ENCODE peak calls at places on chromosomes 4 and X, in six cellular contexts. G is IMR-90, M is mesendoderm, N is mesenchymal stem cell, I is H9, F is trophoblast cell. R is an unnamed sample.

GRCh38 chrX:72158773-72159172 is 22.8 kb upstream of the PIN4 start:
- DNase-seq in M (no peak), G (no peak), F (no peak), N (no peak), I (no peak), R (no peak)

GRCh38 chr4:102431608-102431961 is 69.6 kb upstream of the NFKB1 start:
- DNase-seq in G (no peak), M (no peak), N (no peak), I (no peak), F (no peak), R (no peak)

GRCh38 chr4:4377683-4378082 is 9.2 kb upstream of the NSG1 start:
- DNase-seq in M (no peak), G (no peak), I (no peak), F (no peak), N (no peak), R (no peak)

GRCh38 chr4:89249716-89250361 is 57.8 kb downstream of the GPRIN3 start:
- DNase-seq in I (no peak), G (no peak), N (no peak), M (peak), F (no peak), R (no peak)

GRCh38 chr4:115187136-115187535 is 73.7 kb upstream of the NDST4 start:
- DNase-seq in G (no peak), I (no peak), F (no peak), M (no peak), N (no peak), R (no peak)

GRCh38 chrX:53481816-53482485 is 47.8 kb upstream of the HSD17B10 start:
- DNase-seq in I (peak), G (peak), M (peak), N (peak), F (peak), R (peak)

GRCh38 chr4:3303840-3304715 is 11.3 kb downstream of the RGS12 start:
- DNase-seq in I (no peak), F (no peak), G (no peak), N (no peak), M (no peak), R (no peak)

GRCh38 chrX:135973025-135973547 is 702 bp downstream of the MMGT1 start:
- DNase-seq in N (peak), F (peak), M (no peak), G (peak), I (no peak), R (no peak)

GRCh38 chr4:106595906-106596305 is 227.3 kb upstream of the GIMD1 start:
- DNase-seq in G (no peak), I (no peak), F (no peak), N (no peak), M (no peak), R (no peak)

GRCh38 chr4:109981936-109982335 is 69.3 kb downstream of the EGF start:
- DNase-seq in M (no peak), F (no peak), N (no peak), G (no peak), I (no peak), R (no peak)

GRCh38 chrX:150489359-150490015 is 78.9 kb upstream of the MTM1 start:
- DNase-seq in N (no peak), I (no peak), G (no peak), M (peak), F (peak), R (no peak)

GRCh38 chr4:82373816-82374740 is at the start of gene HNRNPD:
- DNase-seq in G (peak), I (peak), N (peak), M (peak), F (peak), R (peak)
- H2BK120ac ChIP-seq in G (peak), I (peak), N (peak), M (peak), F (peak), R (peak)

GRCh38 chr4:120843840-120844527 is 78.5 kb downstream of the PRDM5 start:
- DNase-seq in F (no peak), N (no peak), I (peak), M (peak), G (no peak), R (peak)
- H2BK120ac ChIP-seq in F (no peak), N (no peak), I (no peak), M (no peak), G (no peak), R (no peak)

DNA sequence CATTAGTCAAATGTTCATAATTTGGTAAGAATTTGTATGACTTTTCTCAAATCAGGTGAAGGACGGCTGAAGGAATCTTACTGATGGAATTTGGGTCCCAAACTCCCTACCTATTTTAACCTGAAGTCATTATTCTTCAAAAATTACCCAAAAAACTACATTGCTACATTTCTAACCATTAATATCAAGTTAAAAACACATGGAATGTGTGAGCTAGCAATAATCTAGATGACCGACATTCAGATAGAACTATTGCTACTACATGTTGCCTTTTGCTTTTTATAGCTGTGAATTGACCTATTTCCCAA is 25.3 kb upstream of the WWC2 start:
- DNase-seq in M (no peak), F (no peak), I (no peak), N (no peak), G (no peak), R (no peak)
- H2BK120ac ChIP-seq in M (no peak), F (no peak), I (no peak), N (no peak), G (no peak), R (no peak)

GRCh38 chrX:80331285-80331684 is 89.0 kb upstream of the TENT5D start:
- DNase-seq in I (no peak), M (no peak), G (no peak), F (no peak), N (no peak), R (no peak)
- H2BK120ac ChIP-seq in I (no peak), M (no peak), G (no peak), F (no peak), N (no peak), R (no peak)

DNA sequence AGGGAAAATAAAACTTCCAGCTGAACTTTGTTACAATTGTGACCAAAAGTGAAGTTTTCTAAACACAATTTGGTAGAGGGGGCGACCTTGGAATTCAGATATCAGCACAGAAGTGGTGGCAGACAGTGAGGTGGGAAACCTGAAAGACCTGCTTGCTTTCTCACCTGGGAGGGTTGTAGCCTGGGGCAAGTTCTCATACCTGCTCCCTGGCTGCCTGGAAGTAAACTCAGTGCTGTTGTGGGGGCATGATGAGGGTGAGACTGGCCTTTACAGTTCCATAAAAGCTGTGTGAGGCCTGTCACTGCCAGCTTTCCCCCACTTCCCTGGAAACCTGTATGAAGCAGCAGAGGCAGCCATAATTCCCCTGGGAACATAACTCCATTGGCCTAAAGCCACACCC is 1180.2 kb downstream of the FAM133A start:
- DNase-seq in M (peak), F (peak), G (no peak), N (no peak), I (no peak), R (no peak)
- H2BK120ac ChIP-seq in M (no peak), F (no peak), G (no peak), N (no peak), I (no peak), R (no peak)

DNA sequence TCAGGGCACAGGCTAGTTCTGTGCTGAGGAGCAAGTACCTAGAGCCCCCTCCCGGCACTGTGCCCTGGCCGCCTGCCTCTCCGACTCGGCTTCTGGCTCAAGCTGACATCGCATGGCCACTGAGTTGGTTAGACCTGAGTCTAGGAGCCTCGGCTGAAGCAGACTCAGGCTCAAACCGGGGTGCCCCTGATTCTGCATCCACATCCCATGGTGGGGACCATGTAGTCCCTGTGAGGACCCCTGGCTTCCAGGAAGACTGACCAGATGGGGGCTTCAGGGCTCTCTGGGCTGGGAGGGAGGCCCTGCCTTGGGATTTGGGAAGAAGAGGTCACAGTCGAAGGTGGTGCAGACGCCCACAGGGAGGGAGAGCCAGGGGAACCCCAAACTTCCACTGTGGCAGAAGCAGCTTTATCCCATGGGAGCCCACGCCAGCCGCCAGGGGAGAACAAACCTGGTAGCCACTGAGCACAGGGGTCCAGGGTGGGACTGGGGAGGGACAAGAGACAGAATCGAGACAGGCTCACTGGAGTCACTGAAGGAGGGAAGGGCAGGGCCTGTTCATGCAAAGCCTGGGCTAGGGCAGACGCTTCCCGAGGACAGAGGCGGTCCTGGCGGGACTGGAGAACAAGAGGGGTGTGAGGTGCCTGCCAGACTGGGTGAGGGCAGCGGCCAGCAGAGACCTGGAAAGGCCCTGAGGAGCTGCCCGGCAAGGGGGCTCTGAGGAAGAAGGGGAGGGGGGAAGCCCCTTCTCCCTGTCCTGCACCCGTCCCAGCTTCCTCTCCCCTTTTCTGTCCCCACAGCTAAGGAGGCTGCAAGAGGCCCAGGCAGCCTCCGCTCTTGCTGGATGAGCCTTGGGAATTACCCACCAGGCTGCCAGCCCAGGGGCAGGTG is 1.1 kb downstream of the PDE6B start:
- DNase-seq in G (no peak), N (no peak), I (peak), M (no peak), F (no peak), R (no peak)
- H2BK120ac ChIP-seq in G (no peak), N (no peak), I (no peak), M (no peak), F (no peak), R (no peak)

GRCh38 chr4:14264437-14264836 is 636.9 kb upstream of the BOD1L1 start:
- DNase-seq in M (peak), N (no peak), G (peak), F (peak), I (peak), R (no peak)

GRCh38 chr4:14260591-14260990 is 633.1 kb upstream of the BOD1L1 start:
- DNase-seq in M (no peak), F (no peak), G (no peak), N (no peak), I (no peak), R (no peak)

GRCh38 chr4:14262221-14262620 is 634.7 kb upstream of the BOD1L1 start:
- DNase-seq in I (no peak), M (no peak), F (no peak), N (no peak), G (no peak), R (no peak)

GRCh38 chr4:14269824-14270223 is 642.3 kb upstream of the BOD1L1 start:
- DNase-seq in I (no peak), G (no peak), F (peak), M (no peak), N (no peak), R (no peak)

GRCh38 chr4:14265651-14266050 is 638.1 kb upstream of the BOD1L1 start:
- DNase-seq in G (no peak), F (no peak), I (no peak), N (no peak), M (no peak), R (no peak)
- H2BK120ac ChIP-seq in G (no peak), F (no peak), I (no peak), N (no peak), M (no peak), R (no peak)

GRCh38 chr4:7140692-7141069 is 51.7 kb upstream of the SORCS2 start:
- DNase-seq in G (no peak), F (no peak), I (no peak), N (no peak), M (no peak), R (no peak)

GRCh38 chr4:7138223-7139166 is 53.8 kb upstream of the SORCS2 start:
- DNase-seq in M (no peak), G (no peak), N (no peak), F (no peak), I (no peak), R (no peak)

GRCh38 chr4:7139167-7139979 is 53.0 kb upstream of the SORCS2 start:
- DNase-seq in N (no peak), F (no peak), G (no peak), I (no peak), M (no peak), R (no peak)

GRCh38 chr4:7141151-7141550 is 51.2 kb upstream of the SORCS2 start:
- DNase-seq in M (no peak), F (no peak), N (no peak), I (no peak), G (no peak), R (no peak)

DNA sequence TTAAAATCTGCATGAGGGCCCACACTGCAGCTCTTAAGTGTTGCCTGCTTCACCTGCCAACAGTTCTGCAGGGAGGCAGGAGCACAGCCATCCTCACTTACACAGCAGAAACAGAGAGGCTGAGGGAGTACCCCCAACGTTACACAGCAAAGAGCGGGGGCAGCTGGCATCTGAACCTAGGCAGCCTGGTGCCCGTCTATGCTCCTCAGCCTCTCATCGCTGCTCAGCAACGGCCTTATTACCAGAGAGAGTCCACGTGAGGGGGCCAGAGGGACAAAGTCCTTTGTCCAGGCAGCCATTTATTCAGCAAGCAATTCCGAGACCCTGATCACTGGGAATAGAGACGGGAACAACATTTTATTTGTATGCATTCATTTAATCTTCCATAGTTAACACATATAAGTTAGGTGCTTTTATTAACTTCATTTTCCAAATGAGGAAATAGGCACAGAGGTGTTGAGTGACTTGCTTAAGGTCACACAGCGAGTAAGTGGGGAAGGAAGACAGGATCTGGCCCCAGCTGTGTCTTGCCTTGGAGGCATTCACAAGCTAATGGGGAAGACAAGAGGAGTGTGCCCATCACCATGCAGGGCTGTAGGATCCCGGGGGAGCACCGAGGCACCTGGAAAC is 52.2 kb upstream of the SORCS2 start:
- DNase-seq in F (no peak), I (no peak), M (no peak), N (no peak), G (no peak), R (no peak)
- H2BK120ac ChIP-seq in F (no peak), I (no peak), M (no peak), N (no peak), G (no peak), R (no peak)

DNA sequence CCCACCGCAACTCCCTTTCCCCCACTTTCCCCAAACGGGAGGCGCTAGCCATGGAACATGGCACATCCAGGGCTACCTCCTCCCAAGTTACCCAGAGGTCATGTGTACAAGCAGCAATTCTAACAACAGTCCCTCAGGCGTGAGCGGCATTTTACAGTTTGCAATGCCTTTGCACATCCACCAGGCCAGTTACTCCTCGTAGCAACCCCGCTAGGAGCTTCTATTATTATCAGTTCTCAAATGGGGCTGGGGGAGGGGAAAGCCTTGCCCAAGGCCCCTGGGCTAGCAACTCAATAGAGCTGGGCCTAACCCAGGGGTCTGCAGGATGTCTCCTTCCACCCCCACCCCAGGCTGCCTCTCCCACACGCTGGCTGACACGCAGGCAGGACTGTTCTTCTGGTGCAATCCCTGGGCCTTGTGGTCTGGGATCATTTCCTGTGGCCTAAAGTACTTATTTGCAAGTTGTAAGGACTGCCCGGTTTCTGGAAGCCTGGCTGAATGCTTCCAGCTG is 27.8 kb downstream of the PJA1 start:
- DNase-seq in I (peak), G (peak), M (peak), F (peak), N (peak), R (no peak)
- H2BK120ac ChIP-seq in I (peak), G (peak), M (peak), F (peak), N (peak), R (peak)

R was measured in H1.